ENCODE peak calls at places on chromosome 1, in four cellular contexts. O is astrocyte of the spinal cord, V is breast epithelium, L is fibroblast of mammary gland. P is an unnamed sample.

GRCh38 chr1:22252902-22253790 is 110.2 kb upstream of the WNT4 start:
- DNase-seq in O (no peak), V (no peak), L (no peak), P (no peak)

GRCh38 chr1:245416771-245417170 is 262.0 kb downstream of the KIF26B start:
- DNase-seq in O (no peak), V (no peak), L (no peak), P (no peak)

GRCh38 chr1:47756006-47756405 is 241.2 kb downstream of the TRABD2B start:
- DNase-seq in O (no peak), V (peak), L (no peak), P (no peak)

GRCh38 chr1:181469829-181470228 is 13.5 kb upstream of the CACNA1E start:
- DNase-seq in O (peak), V (no peak), L (peak), P (no peak)

GRCh38 chr1:58447891-58448290 is 98.6 kb downstream of the OMA1 start:
- DNase-seq in O (no peak), V (no peak), L (no peak), P (no peak)

GRCh38 chr1:164561007-164561406 is 2.0 kb downstream of the PBX1 start:
- DNase-seq in O (peak), V (no peak), L (no peak), P (no peak)

GRCh38 chr1:211697356-211697755 is 21.9 kb upstream of the NEK2 start:
- DNase-seq in O (no peak), V (no peak), L (no peak), P (no peak)

GRCh38 chr1:230827801-230828200 is 40.5 kb downstream of the C1orf198 start:
- DNase-seq in O (no peak), V (no peak), L (no peak), P (no peak)

GRCh38 chr1:202964755-202965440 is 2.2 kb downstream of the CYB5R1 start:
- DNase-seq in O (peak), V (no peak), L (no peak), P (no peak)

DNA sequence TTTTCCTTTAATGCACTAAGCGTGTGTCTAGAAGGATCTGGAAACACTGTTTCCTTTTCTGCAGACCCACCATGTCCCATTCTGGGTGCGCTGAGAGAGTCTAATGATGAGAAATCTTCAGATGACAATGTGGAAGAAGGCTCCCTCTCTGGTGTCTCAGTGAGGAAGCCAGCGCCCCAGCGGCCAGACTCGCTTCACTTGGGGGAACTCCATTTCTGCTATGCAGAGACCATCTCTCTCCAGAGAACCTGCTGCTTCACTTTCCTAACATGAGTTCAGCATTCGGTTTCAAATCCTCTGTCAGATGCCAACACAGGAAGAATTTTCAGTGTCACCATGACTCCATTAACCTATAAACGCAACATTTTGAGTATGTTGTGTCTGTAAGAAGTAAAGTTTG is 121.8 kb downstream of the SYF2 start:
- DNase-seq in O (no peak), V (no peak), L (no peak), P (no peak)
- TF ChIP-seq CTCF in O (no peak), V (no peak), L (no peak), P (no peak)

GRCh38 chr1:234355782-234356510 is 17.3 kb upstream of the COA6 start:
- DNase-seq in O (no peak), V (no peak), L (no peak), P (no peak)

GRCh38 chr1:234361102-234361603 is 12.1 kb upstream of the COA6 start:
- DNase-seq in O (no peak), V (no peak), L (no peak), P (no peak)

GRCh38 chr1:234362558-234362957 is 10.7 kb upstream of the COA6 start:
- DNase-seq in O (no peak), V (no peak), L (no peak), P (no peak)

GRCh38 chr1:234357831-234358230 is 15.4 kb upstream of the COA6 start:
- DNase-seq in O (no peak), V (no peak), L (no peak), P (no peak)
- H3K4me3 ChIP-seq in O (no peak), V (no peak), L (no peak), P (no peak)

GRCh38 chr1:88272216-88272615 is 411.9 kb upstream of the PKN2 start:
- DNase-seq in O (no peak), V (no peak), L (no peak), P (no peak)
- TF ChIP-seq CTCF in O (no peak), V (no peak), L (no peak), P (no peak)

GRCh38 chr1:223031690-223032601 is 111.1 kb downstream of the TLR5 start:
- DNase-seq in O (peak), V (no peak), L (peak), P (no peak)
- H3K4me3 ChIP-seq in O (no peak), V (no peak), L (no peak), P (no peak)